ENCODE peak calls at places on chromosomes 13 and 19, in ten cellular contexts. X, E, T, Q, J, F, S, B, V and D are unnamed samples.
A peak's percentile ranks its signal among the peaks of the same experiment; 100 is the strongest.

GRCh38 chr19:28443361-28443760 is 769.6 kb downstream of the UQCRFS1 start:
- DNase-seq in T (no peak), F (no peak), J (no peak), V (no peak), E (no peak), S (no peak), Q (no peak), X (no peak), B (no peak), D (no peak)

GRCh38 chr13:100837611-100838010 is 163.0 kb upstream of the TMTC4 start:
- DNase-seq in B (no peak), F (no peak), X (no peak), V (no peak), T (no peak), E (no peak), S (no peak), J (no peak), Q (no peak), D (no peak)

GRCh38 chr19:19110410-19111137 is 27.7 kb downstream of the TMEM161A start:
- DNase-seq in J (peak; percentile 30), X (peak; percentile 69), Q (no peak), V (no peak), S (no peak), F (peak; percentile 62), E (no peak), B (no peak), T (peak; percentile 45), D (no peak)

GRCh38 chr13:101945435-101945834 is 456.4 kb downstream of the FGF14 start:
- DNase-seq in S (no peak), V (no peak), T (no peak), F (no peak), J (no peak), Q (no peak), B (no peak), E (no peak), X (peak; percentile 56), D (no peak)

GRCh38 chr13:97108535-97108910 is 113.6 kb upstream of the MBNL2 start:
- DNase-seq in B (no peak), S (no peak), F (no peak), V (no peak), T (no peak), Q (no peak), J (peak; percentile 82), E (peak; percentile 65), X (no peak), D (no peak)

GRCh38 chr19:56105090-56105701 is 15.9 kb downstream of the ZNF787 start:
- DNase-seq in E (peak; percentile 77), S (peak; percentile 22), Q (no peak), F (no peak), T (peak; percentile 58), X (peak; percentile 85), V (peak; percentile 57), B (peak; percentile 51), J (peak; percentile 61), D (peak; percentile 93)

GRCh38 chr19:48928164-48929005 is 5.1 kb upstream of the DHDH start:
- DNase-seq in V (no peak), F (no peak), J (peak; percentile 79), X (no peak), E (no peak), Q (no peak), S (no peak), T (no peak), B (no peak), D (peak; percentile 86)

GRCh38 chr13:51806571-51806970 is 2.6 kb upstream of the DHRS12 start:
- DNase-seq in Q (peak; percentile 19), S (no peak), B (peak; percentile 56), E (no peak), J (peak; percentile 34), T (no peak), X (no peak), F (no peak), V (no peak), D (no peak)

GRCh38 chr13:59681630-59682311 is 482.0 kb downstream of the DIAPH3 start:
- DNase-seq in E (no peak), J (no peak), V (no peak), X (no peak), T (no peak), B (no peak), F (no peak), S (no peak), Q (no peak), D (no peak)

GRCh38 chr13:56735537-56735942 is 405.2 kb upstream of the PRR20A start:
- DNase-seq in E (no peak), J (no peak), S (no peak), B (no peak), Q (no peak), T (no peak), F (no peak), X (peak; percentile 75), V (no peak), D (no peak)

GRCh38 chr13:112885782-112886268 is 83.2 kb upstream of the MCF2L start:
- DNase-seq in B (peak; percentile 75), Q (peak; percentile 50), S (no peak), V (peak; percentile 20), E (no peak), T (no peak), F (no peak), J (peak; percentile 94), X (peak; percentile 95), D (peak; percentile 89)

GRCh38 chr13:95156208-95156607 is 145.0 kb downstream of the ABCC4 start:
- DNase-seq in V (no peak), J (peak; percentile 63), T (no peak), S (no peak), E (no peak), F (no peak), X (no peak), Q (no peak), B (no peak), D (no peak)

GRCh38 chr19:18377026-18377425 is 8.9 kb upstream of the GDF15 start:
- DNase-seq in E (no peak), T (no peak), F (no peak), J (no peak), V (no peak), X (no peak), B (no peak), Q (no peak), S (no peak), D (peak; percentile 62)

GRCh38 chr19:12868540-12869112 is 12.6 kb downstream of the DNASE2 start:
- DNase-seq in T (peak; percentile 44), E (no peak), F (peak; percentile 76), B (no peak), X (peak; percentile 71), V (no peak), J (no peak), S (peak; percentile 37), Q (peak; percentile 72), D (no peak)

GRCh38 chr19:40231544-40232424 is 5.3 kb upstream of the CCNP start:
- DNase-seq in V (no peak), J (peak; percentile 33), F (no peak), Q (peak; percentile 75), E (no peak), B (peak; percentile 35), T (no peak), S (no peak), X (peak; percentile 69), D (no peak)

GRCh38 chr13:99198630-99199029 is 2.0 kb upstream of the UBAC2 start:
- DNase-seq in Q (no peak), J (no peak), E (no peak), S (peak; percentile 14), T (no peak), X (no peak), V (no peak), F (no peak), B (no peak), D (peak; percentile 55)

GRCh38 chr19:55488986-55489710 is 912 bp downstream of the SSC5D start:
- DNase-seq in E (no peak), S (no peak), Q (peak; percentile 33), X (no peak), J (peak; percentile 38), F (no peak), T (no peak), V (no peak), B (no peak), D (no peak)

GRCh38 chr13:69324109-69324886 is 783.3 kb upstream of the ATXN8OS start:
- DNase-seq in T (no peak), B (no peak), J (no peak), F (no peak), V (no peak), Q (no peak), S (no peak), E (no peak), X (no peak), D (no peak)

DNA sequence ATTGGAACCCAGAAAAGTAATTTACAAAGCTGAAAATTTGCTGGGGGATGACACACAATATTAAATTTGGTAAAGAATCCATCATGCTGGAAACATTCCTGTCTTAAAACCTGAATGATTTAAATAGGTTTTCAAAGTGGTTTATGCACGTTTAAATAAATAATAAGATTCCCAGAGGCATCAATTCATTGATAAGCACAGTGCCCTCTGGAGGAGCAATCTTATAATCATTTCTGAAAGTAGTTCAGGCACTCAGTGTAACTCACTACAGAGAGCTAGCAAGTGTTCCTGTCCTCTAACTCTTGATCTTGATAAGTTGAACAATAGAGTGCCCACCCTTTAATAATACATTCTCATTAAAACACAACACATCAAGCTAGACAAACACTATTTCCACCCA is 43.5 kb upstream of the SHISA2 start:
- DNase-seq in X (no peak), E (no peak), J (no peak), S (no peak), T (no peak), F (no peak), Q (no peak), V (no peak), B (no peak), D (no peak)
- TF ChIP-seq CTCF in X (peak; percentile 61), E (no peak), J (no peak), S (no peak), T (no peak), F (no peak), Q (no peak), V (no peak), B (no peak), D (no peak)

GRCh38 chr13:106372199-106373160 is 163.0 kb downstream of the EFNB2 start:
- DNase-seq in S (no peak), E (no peak), B (no peak), F (no peak), Q (no peak), X (no peak), J (peak; percentile 52), T (peak; percentile 10), V (no peak), D (no peak)
- TF ChIP-seq CTCF in S (no peak), E (no peak), B (no peak), F (no peak), Q (no peak), X (no peak), J (no peak), T (no peak), V (no peak), D (no peak)

DNA sequence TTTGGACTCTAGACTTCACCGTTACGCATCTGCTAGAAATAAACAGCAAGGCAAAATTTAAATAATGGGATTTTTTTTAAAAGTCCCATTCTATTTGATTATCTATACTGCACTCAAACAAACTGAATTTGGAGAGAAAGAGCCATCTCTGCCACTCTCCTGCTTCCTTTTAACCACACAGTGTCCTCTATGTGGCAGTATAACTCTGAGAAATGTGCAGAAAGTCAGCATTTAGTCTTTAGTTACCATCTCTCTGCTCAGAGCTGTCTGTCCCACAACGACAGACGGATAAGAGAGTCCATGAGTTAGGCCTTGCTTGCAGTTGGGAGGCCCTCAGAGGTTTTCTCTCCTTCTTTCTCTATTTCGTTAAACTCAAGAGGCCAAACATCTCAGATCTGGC is 21.2 kb downstream of the CCNA1 start:
- DNase-seq in Q (no peak), E (no peak), V (no peak), X (no peak), F (no peak), J (peak; percentile 52), T (no peak), S (no peak), B (no peak), D (no peak)
- TF ChIP-seq CTCF in Q (no peak), E (peak; percentile 34), V (no peak), X (peak; percentile 66), F (no peak), J (peak; percentile 41), T (peak; percentile 7), S (peak; percentile 29), B (peak; percentile 33), D (no peak)

GRCh38 chr19:43305642-43306041 is 36.3 kb upstream of the PSG9 start:
- DNase-seq in S (no peak), E (no peak), B (no peak), T (no peak), Q (peak; percentile 11), X (no peak), V (no peak), J (no peak), F (no peak), D (no peak)
- TF ChIP-seq CTCF in S (peak; percentile 43), E (no peak), B (no peak), T (no peak), Q (peak; percentile 87), X (no peak), V (no peak), J (no peak), F (no peak), D (no peak)